ENCODE peak calls at places on chromosomes 13 and 19, in five cellular contexts. X is neural progenitor cell, T is choroid plexus epithelial cell, K is HFF-Myc, I is lower leg skin. O is an unnamed sample.

GRCh38 chr19:38250821-38251563 is 5.2 kb downstream of the PPP1R14A start:
- DNase-seq in K (no peak), X (no peak), I (no peak), T (no peak), O (no peak)

GRCh38 chr19:47781590-47782318 is 3.3 kb downstream of the SELENOW start:
- DNase-seq in I (no peak), T (peak), X (no peak), K (no peak), O (peak)

GRCh38 chr19:45275370-45275971 is 24.4 kb downstream of the MARK4 start:
- DNase-seq in I (no peak), X (no peak), K (peak), T (peak), O (no peak)

GRCh38 chr19:44278181-44278690 is 18.6 kb downstream of the ZNF233 start:
- DNase-seq in X (no peak), T (no peak), K (no peak), I (no peak), O (peak)

GRCh38 chr19:14089662-14090508 is 666 bp downstream of the SAMD1 start:
- DNase-seq in I (peak), X (peak), K (no peak), T (peak), O (peak)

GRCh38 chr13:108961542-108962125 is 332.2 kb downstream of the MYO16 start:
- DNase-seq in X (peak), I (no peak), K (peak), T (peak), O (peak)

GRCh38 chr13:73440296-73440895 is 381.6 kb downstream of the KLF5 start:
- DNase-seq in T (peak), I (no peak), X (peak), K (no peak), O (peak)

GRCh38 chr19:38417544-38418506 is 8.2 kb downstream of the RASGRP4 start:
- DNase-seq in I (peak), K (no peak), X (peak), T (no peak), O (no peak)

GRCh38 chr13:38902551-38902950 is 88.1 kb downstream of the STOML3 start:
- DNase-seq in K (no peak), I (no peak), T (no peak), X (no peak), O (no peak)

GRCh38 chr13:47480941-47481340 is 520.1 kb downstream of the SUCLA2 start:
- DNase-seq in T (no peak), K (no peak), X (no peak), I (no peak), O (no peak)

GRCh38 chr13:99380921-99381645 is 73.9 kb upstream of the GPR183 start:
- DNase-seq in K (no peak), T (no peak), X (no peak), I (no peak), O (no peak)

GRCh38 chr19:39474139-39474620 is 6.5 kb upstream of the TIMM50 start:
- DNase-seq in X (peak), K (no peak), T (peak), I (peak), O (peak)

GRCh38 chr19:1811472-1811894 is 593 bp downstream of the ATP8B3 start:
- DNase-seq in K (no peak), X (no peak), I (peak), T (peak), O (peak)

GRCh38 chr19:53158119-53158656 is 665 bp downstream of the ZNF347 start:
- DNase-seq in I (peak), T (peak), K (no peak), X (peak), O (peak)

GRCh38 chr19:49801966-49802661 is 11.0 kb downstream of the FUZ start:
- DNase-seq in T (peak), I (peak), X (peak), K (peak), O (peak)

GRCh38 chr13:91375119-91375729 is 23.2 kb upstream of the GPC5 start:
- DNase-seq in T (peak), X (no peak), I (no peak), K (no peak), O (peak)

GRCh38 chr13:77544365-77544764 is 8.9 kb downstream of the SCEL start:
- DNase-seq in X (no peak), T (peak), K (no peak), I (no peak), O (peak)

GRCh38 chr19:49151339-49152217 is 3.6 kb downstream of the HRC start:
- DNase-seq in X (peak), K (no peak), T (peak), I (peak), O (peak)

GRCh38 chr19:50639121-50640112 is at the start of gene SYT3:
- DNase-seq in I (no peak), K (no peak), X (peak), T (peak), O (peak)

GRCh38 chr19:10104665-10105221 is 1.4 kb upstream of the PPAN start:
- DNase-seq in X (no peak), I (no peak), K (no peak), T (no peak), O (no peak)

GRCh38 chr13:111914241-111915103 is 152.5 kb upstream of the SOX1 start:
- DNase-seq in T (no peak), K (no peak), X (no peak), I (peak), O (no peak)

GRCh38 chr13:113749956-113750355 is 9.1 kb upstream of the TMEM255B start:
- DNase-seq in K (no peak), I (no peak), X (no peak), T (no peak), O (no peak)

GRCh38 chr19:17234911-17235617 is 9.0 kb downstream of the OCEL1 start:
- DNase-seq in X (peak), T (peak), I (no peak), K (no peak), O (peak)

GRCh38 chr13:102394158-102395053 is 7.4 kb downstream of the FGF14 start:
- DNase-seq in I (peak), T (peak), X (peak), K (peak), O (peak)
- TF ChIP-seq CTCF in I (no peak), T (peak), X (peak), K (peak), O (peak)

GRCh38 chr19:3368848-3369336 is 2.5 kb downstream of the NFIC start:
- DNase-seq in T (peak), K (no peak), X (no peak), I (no peak), O (peak)

GRCh38 chr19:3372413-3372812 is 6.0 kb downstream of the NFIC start:
- DNase-seq in X (no peak), T (no peak), K (no peak), I (peak), O (no peak)

GRCh38 chr19:3370214-3370720 is 3.9 kb downstream of the NFIC start:
- DNase-seq in K (no peak), X (no peak), T (peak), I (no peak), O (no peak)

GRCh38 chr19:3369337-3370213 is 3.2 kb downstream of the NFIC start:
- DNase-seq in I (no peak), K (no peak), X (peak), T (peak), O (no peak)

DNA sequence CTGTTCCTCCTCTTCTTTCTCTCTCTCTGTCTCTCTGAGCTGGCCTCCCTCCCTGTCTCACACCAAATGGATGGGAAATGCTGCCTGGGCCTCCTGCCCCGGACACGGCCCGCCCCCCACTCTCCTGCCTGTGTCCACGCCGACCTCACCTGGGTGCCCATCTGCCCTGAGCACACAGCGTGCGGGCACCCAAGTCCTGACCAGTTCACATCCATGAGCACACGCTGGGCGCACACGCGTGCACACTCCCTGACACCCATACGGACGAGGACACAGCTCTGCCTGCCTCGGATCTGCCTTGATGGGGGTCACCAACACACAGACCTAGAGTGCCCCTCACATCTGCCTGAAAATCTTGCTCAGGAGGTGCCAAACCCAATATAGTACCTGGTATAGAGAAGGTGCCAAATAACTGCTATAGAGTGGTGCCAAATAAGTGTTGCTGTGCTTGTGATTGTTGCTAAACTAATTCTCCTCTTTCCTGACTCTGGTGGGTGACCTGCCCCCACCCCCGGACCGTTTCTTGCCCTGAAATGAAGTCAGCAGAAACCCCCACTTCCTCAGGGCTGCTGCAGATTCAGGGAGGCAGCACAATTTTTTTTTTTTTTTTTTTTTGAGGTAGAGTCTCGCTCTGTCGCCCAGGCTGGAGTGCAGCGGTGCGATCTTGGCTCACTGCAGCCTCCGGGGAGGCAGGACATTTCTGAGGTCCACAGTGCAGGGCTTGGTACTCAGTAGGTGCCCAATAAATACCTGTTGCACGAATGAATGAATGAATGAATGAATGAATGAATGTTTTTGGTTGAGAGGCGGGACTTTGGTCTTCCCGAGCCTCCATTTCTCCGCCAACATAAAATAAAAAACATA is 4.6 kb downstream of the NFIC start:
- DNase-seq in K (no peak), X (no peak), T (no peak), I (no peak), O (no peak)
- H3K4me3 ChIP-seq in K (peak), X (no peak), T (no peak), I (no peak), O (peak)

GRCh38 chr19:6023936-6024335 is 46.0 kb upstream of the RANBP3 start:
- DNase-seq in X (no peak), T (no peak), K (no peak), I (no peak), O (no peak)

GRCh38 chr19:6020972-6021805 is 43.2 kb upstream of the RANBP3 start:
- DNase-seq in I (no peak), T (no peak), K (no peak), X (no peak), O (no peak)

GRCh38 chr19:6023085-6023682 is 45.2 kb upstream of the RANBP3 start:
- DNase-seq in X (no peak), T (peak), I (no peak), K (no peak), O (peak)

GRCh38 chr19:6021878-6022569 is 44.1 kb upstream of the RANBP3 start:
- DNase-seq in T (peak), X (peak), I (peak), K (peak), O (peak)

DNA sequence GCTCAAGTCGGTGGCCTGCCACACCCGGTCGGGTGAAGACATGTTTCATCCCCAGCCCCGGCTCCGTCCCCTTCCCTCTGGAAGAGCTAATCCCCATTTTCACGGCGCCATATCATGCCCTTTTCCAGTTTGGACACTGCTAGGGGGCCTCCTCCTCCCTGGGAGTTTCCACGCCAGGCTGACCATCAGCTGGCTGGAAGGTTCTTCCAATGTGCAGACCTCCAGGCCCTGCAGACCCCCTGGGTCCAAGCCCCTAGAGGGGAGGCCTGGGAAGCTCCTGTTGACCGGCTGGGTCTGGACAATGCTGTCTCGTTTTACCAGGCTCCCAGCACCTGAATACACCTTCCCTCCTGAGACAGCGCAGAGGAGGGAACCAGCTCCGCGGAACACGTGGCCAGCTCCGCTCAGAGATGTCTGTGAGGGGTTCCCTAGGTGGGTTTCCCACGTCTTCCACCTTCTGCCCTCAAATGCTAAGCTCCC is 44.7 kb upstream of the RANBP3 start:
- DNase-seq in K (no peak), T (no peak), I (no peak), X (no peak), O (no peak)
- TF ChIP-seq CTCF in K (no peak), T (no peak), I (no peak), X (no peak), O (no peak)

GRCh38 chr13:25018729-25019115 is 77.2 kb upstream of the PABPC3 start:
- DNase-seq in X (peak), I (no peak), K (no peak), T (no peak), O (no peak)
- H3K4me3 ChIP-seq in X (peak), I (no peak), K (no peak), T (no peak), O (no peak)

GRCh38 chr13:30796132-30796832 is 60.9 kb downstream of the ALOX5AP start:
- DNase-seq in K (no peak), T (peak), X (no peak), I (peak), O (peak)
- TF ChIP-seq CTCF in K (no peak), T (no peak), X (no peak), I (no peak), O (no peak)

DNA sequence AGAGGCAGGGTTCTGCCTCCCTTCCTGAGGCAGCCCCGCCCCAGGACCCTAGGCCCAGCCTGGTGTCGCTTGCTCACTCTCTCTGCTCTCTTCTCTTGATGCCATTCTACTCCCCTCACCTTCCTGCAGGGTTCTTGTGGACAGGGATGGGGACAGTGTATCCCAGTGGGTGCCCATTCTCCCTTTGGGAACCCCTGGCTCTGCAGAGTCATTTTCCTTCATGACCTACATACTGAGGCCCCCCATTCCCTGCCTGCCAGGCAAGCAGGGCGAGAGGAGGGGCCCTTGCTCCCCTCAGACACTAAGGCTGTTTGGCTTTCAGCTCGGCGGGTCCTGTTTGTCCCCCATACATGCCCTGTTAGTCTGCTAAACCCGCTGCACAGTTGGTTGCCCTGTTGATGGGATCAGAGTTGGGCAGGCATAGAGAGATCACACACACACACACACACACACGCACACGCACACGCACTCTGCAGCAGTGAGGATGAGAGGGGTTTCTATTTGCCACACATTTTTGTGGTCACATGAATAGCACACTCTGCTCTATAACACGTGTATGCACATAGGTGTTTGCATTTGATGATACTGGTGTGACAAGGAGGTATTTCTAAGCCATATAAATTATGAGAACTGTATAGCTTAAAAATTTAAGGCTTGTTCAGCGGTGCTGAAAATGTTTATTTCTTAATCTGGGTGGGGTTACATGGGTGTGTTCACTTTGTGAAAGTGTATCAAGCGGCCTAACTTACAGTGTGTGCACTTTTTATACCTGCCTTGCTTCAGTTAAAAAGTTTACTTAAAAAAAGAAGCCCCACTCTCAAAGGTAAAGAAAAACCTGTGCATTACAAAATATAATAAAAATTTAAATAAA is 20.3 kb downstream of the NFIX start:
- DNase-seq in X (peak), K (no peak), T (no peak), I (no peak), O (peak)
- H3K4me3 ChIP-seq in X (no peak), K (no peak), T (no peak), I (no peak), O (peak)

GRCh38 chr13:24605923-24606372 is 74.3 kb upstream of the ATP12A start:
- DNase-seq in X (peak), T (peak), I (no peak), K (no peak), O (peak)
- TF ChIP-seq CTCF in X (peak), T (peak), I (no peak), K (peak), O (peak)